ENCODE peak calls at places on chromosome 13, in eight cellular contexts. One of them, this sample, is unnamed.

GRCh38 chr13:111043575-111043982 is 71.5 kb upstream of the ARHGEF7 start:
- DNase-seq in pancreas: no peak
- DNase-seq in heart right ventricle: peak; percentile 73
- DNase-seq in left lung: peak; percentile 55
- DNase-seq in body of pancreas: no peak
- DNase-seq in CD8-positive, alpha-beta T cell: no peak
- DNase-seq in neural progenitor cell: no peak
- DNase-seq in DND-41: no peak
- DNase-seq in this sample: no peak

GRCh38 chr13:111115051-111115840 is at the start of gene ARHGEF7:
- DNase-seq in pancreas: no peak
- DNase-seq in heart right ventricle: no peak
- DNase-seq in left lung: no peak
- DNase-seq in body of pancreas: no peak
- DNase-seq in CD8-positive, alpha-beta T cell: no peak
- DNase-seq in neural progenitor cell: peak; percentile 79
- DNase-seq in DND-41: no peak
- DNase-seq in this sample: no peak

GRCh38 chr13:52405767-52406494 is at the start of gene THSD1:
- DNase-seq in pancreas: peak; percentile 21
- DNase-seq in heart right ventricle: peak; percentile 83
- DNase-seq in left lung: peak; percentile 85
- DNase-seq in body of pancreas: peak; percentile 22
- DNase-seq in CD8-positive, alpha-beta T cell: no peak
- DNase-seq in neural progenitor cell: peak; percentile 62
- DNase-seq in DND-41: no peak
- DNase-seq in this sample: peak; percentile 21

GRCh38 chr13:39603424-39603947 is 493 bp upstream of the LHFPL6 start:
- DNase-seq in pancreas: no peak
- DNase-seq in heart right ventricle: peak; percentile 16
- DNase-seq in left lung: no peak
- DNase-seq in body of pancreas: no peak
- DNase-seq in CD8-positive, alpha-beta T cell: no peak
- DNase-seq in neural progenitor cell: peak; percentile 29
- DNase-seq in DND-41: no peak
- DNase-seq in this sample: peak; percentile 4

GRCh38 chr13:111906816-111907215 is 160.1 kb upstream of the SOX1 start:
- DNase-seq in pancreas: no peak
- DNase-seq in heart right ventricle: no peak
- DNase-seq in left lung: no peak
- DNase-seq in body of pancreas: peak; percentile 5
- DNase-seq in CD8-positive, alpha-beta T cell: no peak
- DNase-seq in neural progenitor cell: no peak
- DNase-seq in DND-41: no peak
- DNase-seq in this sample: no peak

GRCh38 chr13:41001695-41002094 is 17.4 kb downstream of the ELF1 start:
- DNase-seq in pancreas: no peak
- DNase-seq in heart right ventricle: no peak
- DNase-seq in left lung: no peak
- DNase-seq in body of pancreas: no peak
- DNase-seq in CD8-positive, alpha-beta T cell: no peak
- DNase-seq in neural progenitor cell: no peak
- DNase-seq in DND-41: no peak
- DNase-seq in this sample: no peak

GRCh38 chr13:42836930-42837329 is 55.5 kb downstream of the FAM216B start:
- DNase-seq in pancreas: peak; percentile 34
- DNase-seq in heart right ventricle: peak; percentile 9
- DNase-seq in left lung: no peak
- DNase-seq in body of pancreas: peak; percentile 16
- DNase-seq in CD8-positive, alpha-beta T cell: no peak
- DNase-seq in neural progenitor cell: peak; percentile 25
- DNase-seq in DND-41: no peak
- DNase-seq in this sample: peak; percentile 12

GRCh38 chr13:39364797-39365468 is 238.1 kb downstream of the LHFPL6 start:
- DNase-seq in pancreas: no peak
- DNase-seq in heart right ventricle: no peak
- DNase-seq in left lung: no peak
- DNase-seq in body of pancreas: no peak
- DNase-seq in CD8-positive, alpha-beta T cell: no peak
- DNase-seq in neural progenitor cell: peak; percentile 39
- DNase-seq in DND-41: no peak
- DNase-seq in this sample: no peak

GRCh38 chr13:52750713-52751112 is 11.1 kb upstream of the CNMD start:
- DNase-seq in pancreas: no peak
- DNase-seq in heart right ventricle: no peak
- DNase-seq in left lung: no peak
- DNase-seq in body of pancreas: no peak
- DNase-seq in CD8-positive, alpha-beta T cell: no peak
- DNase-seq in neural progenitor cell: no peak
- DNase-seq in DND-41: no peak
- DNase-seq in this sample: no peak

GRCh38 chr13:101785858-101786257 is 333.4 kb downstream of the ITGBL1 start:
- DNase-seq in pancreas: peak; percentile 10
- DNase-seq in heart right ventricle: peak; percentile 21
- DNase-seq in left lung: no peak
- DNase-seq in body of pancreas: no peak
- DNase-seq in CD8-positive, alpha-beta T cell: no peak
- DNase-seq in neural progenitor cell: peak; percentile 64
- DNase-seq in DND-41: peak; percentile 4
- DNase-seq in this sample: no peak

GRCh38 chr13:58239774-58240268 is 608.3 kb downstream of the PCDH17 start:
- DNase-seq in pancreas: no peak
- DNase-seq in heart right ventricle: no peak
- DNase-seq in left lung: peak; percentile 47
- DNase-seq in body of pancreas: no peak
- DNase-seq in CD8-positive, alpha-beta T cell: no peak
- DNase-seq in neural progenitor cell: no peak
- DNase-seq in DND-41: no peak
- DNase-seq in this sample: no peak

GRCh38 chr13:112450118-112450517 is 74.0 kb downstream of the SPACA7 start:
- DNase-seq in pancreas: no peak
- DNase-seq in heart right ventricle: no peak
- DNase-seq in left lung: peak; percentile 45
- DNase-seq in body of pancreas: no peak
- DNase-seq in CD8-positive, alpha-beta T cell: no peak
- DNase-seq in neural progenitor cell: no peak
- DNase-seq in DND-41: no peak
- DNase-seq in this sample: no peak

GRCh38 chr13:66618702-66619101 is 611.4 kb downstream of the PCDH9 start:
- DNase-seq in pancreas: no peak
- DNase-seq in heart right ventricle: no peak
- DNase-seq in left lung: no peak
- DNase-seq in body of pancreas: no peak
- DNase-seq in CD8-positive, alpha-beta T cell: no peak
- DNase-seq in neural progenitor cell: peak; percentile 7
- DNase-seq in DND-41: no peak
- DNase-seq in this sample: no peak

GRCh38 chr13:59960683-59961082 is 203.0 kb downstream of the DIAPH3 start:
- DNase-seq in pancreas: no peak
- DNase-seq in heart right ventricle: no peak
- DNase-seq in left lung: no peak
- DNase-seq in body of pancreas: no peak
- DNase-seq in CD8-positive, alpha-beta T cell: no peak
- DNase-seq in neural progenitor cell: no peak
- DNase-seq in DND-41: no peak
- DNase-seq in this sample: no peak

GRCh38 chr13:25114220-25114619 is 18.3 kb downstream of the PABPC3 start:
- DNase-seq in pancreas: peak; percentile 76
- DNase-seq in heart right ventricle: peak; percentile 48
- DNase-seq in left lung: no peak
- DNase-seq in body of pancreas: peak; percentile 70
- DNase-seq in CD8-positive, alpha-beta T cell: peak; percentile 31
- DNase-seq in neural progenitor cell: peak; percentile 83
- DNase-seq in DND-41: peak; percentile 75
- DNase-seq in this sample: peak; percentile 53

GRCh38 chr13:50842711-50843255 is 709 bp downstream of the DLEU7 start:
- DNase-seq in pancreas: no peak
- DNase-seq in heart right ventricle: no peak
- DNase-seq in left lung: no peak
- DNase-seq in body of pancreas: no peak
- DNase-seq in CD8-positive, alpha-beta T cell: no peak
- DNase-seq in neural progenitor cell: peak; percentile 4
- DNase-seq in DND-41: peak; percentile 57
- DNase-seq in this sample: no peak

GRCh38 chr13:111650626-111651025 is 330.2 kb downstream of the TEX29 start:
- DNase-seq in pancreas: no peak
- DNase-seq in heart right ventricle: no peak
- DNase-seq in left lung: no peak
- DNase-seq in body of pancreas: no peak
- DNase-seq in CD8-positive, alpha-beta T cell: no peak
- DNase-seq in neural progenitor cell: no peak
- DNase-seq in DND-41: no peak
- DNase-seq in this sample: no peak

GRCh38 chr13:96632536-96633320 is 361.5 kb downstream of the OXGR1 start:
- DNase-seq in pancreas: no peak
- DNase-seq in heart right ventricle: no peak
- DNase-seq in left lung: no peak
- DNase-seq in body of pancreas: no peak
- DNase-seq in CD8-positive, alpha-beta T cell: no peak
- DNase-seq in neural progenitor cell: no peak
- DNase-seq in DND-41: no peak
- DNase-seq in this sample: no peak

GRCh38 chr13:33340631-33341030 is 55.1 kb upstream of the STARD13 start:
- DNase-seq in pancreas: no peak
- DNase-seq in heart right ventricle: no peak
- DNase-seq in left lung: no peak
- DNase-seq in body of pancreas: no peak
- DNase-seq in CD8-positive, alpha-beta T cell: no peak
- DNase-seq in neural progenitor cell: no peak
- DNase-seq in DND-41: no peak
- DNase-seq in this sample: no peak

GRCh38 chr13:99985886-99986527 is 4.4 kb downstream of the ZIC2 start:
- DNase-seq in pancreas: no peak
- DNase-seq in heart right ventricle: no peak
- DNase-seq in left lung: no peak
- DNase-seq in body of pancreas: no peak
- DNase-seq in CD8-positive, alpha-beta T cell: no peak
- DNase-seq in neural progenitor cell: peak; percentile 27
- DNase-seq in DND-41: no peak
- DNase-seq in this sample: no peak
- H3K4me1 ChIP-seq in pancreas: no peaks in the 10 kb centered on the region
- H3K4me1 ChIP-seq in heart right ventricle: peaks cover 46% of the 10 kb centered on the region
- H3K4me1 ChIP-seq in left lung: peaks cover 26% of the 10 kb centered on the region
- H3K4me1 ChIP-seq in body of pancreas: peaks cover 29% of the 10 kb centered on the region
- H3K4me1 ChIP-seq in CD8-positive, alpha-beta T cell: peaks cover 21% of the 10 kb centered on the region
- H3K4me1 ChIP-seq in neural progenitor cell: peaks cover 39% of the 10 kb centered on the region
- H3K4me1 ChIP-seq in DND-41: peaks cover 23% of the 10 kb centered on the region
- H3K4me1 ChIP-seq in this sample: peaks cover 3% of the 10 kb centered on the region

DNA sequence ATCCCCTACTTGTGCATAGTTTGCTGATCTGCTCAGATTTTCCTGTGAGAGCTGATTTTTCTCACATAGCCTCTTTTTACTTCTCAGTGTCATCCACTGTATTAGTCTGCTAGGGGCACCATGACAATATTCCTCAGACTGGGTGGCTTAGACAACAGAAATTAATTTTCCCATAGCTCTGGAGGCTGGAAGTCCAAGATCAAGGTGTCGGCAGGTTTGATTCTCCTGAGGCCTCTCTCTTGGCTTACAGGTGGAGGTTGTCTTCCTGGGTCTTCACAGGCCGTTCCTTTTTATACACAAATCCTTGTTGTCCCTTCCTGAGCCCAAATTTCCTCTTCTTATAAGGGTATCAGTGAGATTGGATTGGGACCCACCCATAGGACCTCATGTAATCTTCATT is 9.2 kb downstream of the LRCH1 start:
- DNase-seq in pancreas: no peak
- DNase-seq in heart right ventricle: no peak
- DNase-seq in left lung: no peak
- DNase-seq in body of pancreas: no peak
- DNase-seq in CD8-positive, alpha-beta T cell: no peak
- DNase-seq in neural progenitor cell: no peak
- DNase-seq in DND-41: no peak
- DNase-seq in this sample: no peak
- H3K4me1 ChIP-seq in pancreas: no peaks in the 10 kb centered on the region
- H3K4me1 ChIP-seq in heart right ventricle: peaks cover 29% of the 10 kb centered on the region
- H3K4me1 ChIP-seq in left lung: peaks cover 32% of the 10 kb centered on the region
- H3K4me1 ChIP-seq in body of pancreas: no peaks in the 10 kb centered on the region
- H3K4me1 ChIP-seq in CD8-positive, alpha-beta T cell: no peaks in the 10 kb centered on the region
- H3K4me1 ChIP-seq in neural progenitor cell: no peaks in the 10 kb centered on the region
- H3K4me1 ChIP-seq in DND-41: peaks cover 3% of the 10 kb centered on the region
- H3K4me1 ChIP-seq in this sample: no peaks in the 10 kb centered on the region

GRCh38 chr13:31629085-31629785 is 110.1 kb upstream of the RXFP2 start:
- DNase-seq in pancreas: no peak
- DNase-seq in heart right ventricle: no peak
- DNase-seq in left lung: no peak
- DNase-seq in body of pancreas: no peak
- DNase-seq in CD8-positive, alpha-beta T cell: no peak
- DNase-seq in neural progenitor cell: no peak
- DNase-seq in DND-41: no peak
- DNase-seq in this sample: no peak

GRCh38 chr13:31625115-31625514 is 114.2 kb upstream of the RXFP2 start:
- DNase-seq in pancreas: no peak
- DNase-seq in heart right ventricle: no peak
- DNase-seq in left lung: no peak
- DNase-seq in body of pancreas: no peak
- DNase-seq in CD8-positive, alpha-beta T cell: no peak
- DNase-seq in neural progenitor cell: no peak
- DNase-seq in DND-41: no peak
- DNase-seq in this sample: no peak

GRCh38 chr13:31631716-31632115 is 107.6 kb upstream of the RXFP2 start:
- DNase-seq in pancreas: no peak
- DNase-seq in heart right ventricle: no peak
- DNase-seq in left lung: no peak
- DNase-seq in body of pancreas: no peak
- DNase-seq in CD8-positive, alpha-beta T cell: no peak
- DNase-seq in neural progenitor cell: no peak
- DNase-seq in DND-41: no peak
- DNase-seq in this sample: no peak

GRCh38 chr13:31631071-31631470 is 108.3 kb upstream of the RXFP2 start:
- DNase-seq in pancreas: no peak
- DNase-seq in heart right ventricle: no peak
- DNase-seq in left lung: no peak
- DNase-seq in body of pancreas: no peak
- DNase-seq in CD8-positive, alpha-beta T cell: no peak
- DNase-seq in neural progenitor cell: no peak
- DNase-seq in DND-41: no peak
- DNase-seq in this sample: no peak

DNA sequence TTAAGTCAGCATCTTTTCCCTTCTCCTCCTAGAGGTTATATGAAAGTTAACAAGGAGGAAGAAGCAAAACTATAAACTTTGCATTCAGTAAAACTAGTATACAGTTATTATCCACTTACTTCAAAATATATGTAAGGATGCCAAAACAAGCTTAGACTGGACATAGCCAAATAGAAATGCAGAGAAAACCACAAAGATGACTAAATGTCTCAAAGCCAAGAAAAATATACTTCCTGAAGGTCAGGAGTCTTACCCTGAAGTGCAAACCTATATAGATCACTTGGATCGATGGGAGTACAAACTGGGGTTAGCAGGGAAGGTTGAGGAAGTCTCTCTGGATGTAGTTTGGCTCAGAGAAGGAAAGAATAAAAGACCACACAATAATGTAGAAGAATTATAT is 112.2 kb upstream of the RXFP2 start:
- DNase-seq in pancreas: no peak
- DNase-seq in heart right ventricle: no peak
- DNase-seq in left lung: no peak
- DNase-seq in body of pancreas: no peak
- DNase-seq in CD8-positive, alpha-beta T cell: no peak
- DNase-seq in neural progenitor cell: no peak
- DNase-seq in DND-41: no peak
- DNase-seq in this sample: no peak
- H3K4me1 ChIP-seq in pancreas: no peaks in the 10 kb centered on the region
- H3K4me1 ChIP-seq in heart right ventricle: peaks cover 26% of the 10 kb centered on the region
- H3K4me1 ChIP-seq in left lung: no peaks in the 10 kb centered on the region
- H3K4me1 ChIP-seq in body of pancreas: no peaks in the 10 kb centered on the region
- H3K4me1 ChIP-seq in CD8-positive, alpha-beta T cell: no peaks in the 10 kb centered on the region
- H3K4me1 ChIP-seq in neural progenitor cell: no peaks in the 10 kb centered on the region
- H3K4me1 ChIP-seq in DND-41: no peaks in the 10 kb centered on the region
- H3K4me1 ChIP-seq in this sample: no peaks in the 10 kb centered on the region

GRCh38 chr13:29947839-29948238 is 97.4 kb upstream of the UBL3 start:
- DNase-seq in pancreas: no peak
- DNase-seq in heart right ventricle: no peak
- DNase-seq in left lung: no peak
- DNase-seq in body of pancreas: no peak
- DNase-seq in CD8-positive, alpha-beta T cell: no peak
- DNase-seq in neural progenitor cell: no peak
- DNase-seq in DND-41: no peak
- DNase-seq in this sample: no peak
- H3K4me1 ChIP-seq in pancreas: no peaks in the 10 kb centered on the region
- H3K4me1 ChIP-seq in heart right ventricle: no peaks in the 10 kb centered on the region
- H3K4me1 ChIP-seq in left lung: no peaks in the 10 kb centered on the region
- H3K4me1 ChIP-seq in body of pancreas: no peaks in the 10 kb centered on the region
- H3K4me1 ChIP-seq in CD8-positive, alpha-beta T cell: peaks cover 4% of the 10 kb centered on the region
- H3K4me1 ChIP-seq in neural progenitor cell: peaks cover 7% of the 10 kb centered on the region
- H3K4me1 ChIP-seq in DND-41: no peaks in the 10 kb centered on the region
- H3K4me1 ChIP-seq in this sample: no peaks in the 10 kb centered on the region